ENCODE peak calls at places on chromosomes 16 and 17, in four cellular contexts. F is A549, D is breast epithelium, X is mesothelial cell of epicardium. I is an unnamed sample.

GRCh38 chr17:13393841-13394710 is 207.7 kb downstream of the HS3ST3A1 start:
- DNase-seq in F (no peak), X (no peak), D (no peak), I (no peak)

GRCh38 chr17:49013311-49014205 is 16.4 kb downstream of the IGF2BP1 start:
- DNase-seq in F (peak; percentile 54), X (no peak), D (no peak), I (no peak)

GRCh38 chr16:49788505-49788904 is 67.4 kb downstream of the ZNF423 start:
- DNase-seq in D (no peak), X (no peak), F (no peak), I (no peak)

GRCh38 chr16:67967956-67968439 is 439 bp downstream of the SLC12A4 start:
- DNase-seq in F (no peak), D (no peak), X (no peak), I (no peak)

GRCh38 chr17:74520790-74521480 is 10.3 kb downstream of the CD300LB start:
- DNase-seq in D (peak; percentile 46), F (no peak), X (no peak), I (peak; percentile 60)

GRCh38 chr16:85004587-85005205 is 6.6 kb downstream of the ZDHHC7 start:
- DNase-seq in D (no peak), F (peak; percentile 71), X (no peak), I (no peak)

GRCh38 chr16:54159490-54160080 is 127.0 kb downstream of the IRX3 start:
- DNase-seq in D (no peak), F (no peak), X (no peak), I (no peak)

GRCh38 chr16:56610017-56610608 is 1.7 kb downstream of the MT2A start:
- DNase-seq in F (peak; percentile 75), X (no peak), D (no peak), I (no peak)

GRCh38 chr17:65593870-65594584 is 32.6 kb upstream of the AXIN2 start:
- DNase-seq in D (no peak), F (no peak), X (no peak), I (no peak)

GRCh38 chr16:83117810-83118209 is 491.0 kb downstream of the CDH13 start:
- DNase-seq in D (no peak), F (no peak), X (no peak), I (no peak)

GRCh38 chr17:64357191-64357981 is 33.3 kb downstream of the PECAM1 start:
- DNase-seq in F (no peak), X (no peak), D (no peak), I (no peak)

GRCh38 chr17:80802626-80803450 is 188.8 kb upstream of the CHMP6 start:
- DNase-seq in F (no peak), D (peak; percentile 50), X (no peak), I (no peak)

GRCh38 chr17:55444471-55445441 is 23.1 kb upstream of the MMD start:
- DNase-seq in F (peak; percentile 50), X (no peak), D (no peak), I (no peak)

GRCh38 chr17:45852535-45853297 is 8.0 kb downstream of the SPPL2C start:
- DNase-seq in D (no peak), X (no peak), F (peak; percentile 70), I (no peak)

GRCh38 chr17:82648761-82649474 is 674 bp upstream of the WDR45B start:
- DNase-seq in X (peak; percentile 49), F (peak; percentile 38), D (no peak), I (peak; percentile 78)

GRCh38 chr17:28335959-28336871 is 654 bp downstream of the TNFAIP1 start:
- DNase-seq in D (peak; percentile 73), F (peak; percentile 85), X (peak; percentile 52), I (no peak)

GRCh38 chr16:90019543-90020259 is 445 bp upstream of the DBNDD1 start:
- DNase-seq in F (peak; percentile 47), X (peak; percentile 52), D (no peak), I (no peak)

GRCh38 chr17:74760404-74761105 is 12.1 kb downstream of the NHERF1 start:
- DNase-seq in X (no peak), D (no peak), F (no peak), I (no peak)

GRCh38 chr16:56932588-56933265 is 785 bp downstream of the HERPUD1 start:
- DNase-seq in F (peak; percentile 81), D (peak; percentile 79), X (no peak), I (peak; percentile 73)

GRCh38 chr16:28905800-28906372 is 19.2 kb downstream of the RABEP2 start:
- DNase-seq in F (no peak), D (no peak), X (no peak), I (no peak)

GRCh38 chr16:70269471-70269870 is 17.7 kb upstream of the EXOSC6 start:
- DNase-seq in X (no peak), F (no peak), D (no peak), I (no peak)

GRCh38 chr16:51813609-51814008 is 662.5 kb upstream of the SALL1 start:
- DNase-seq in F (no peak), X (no peak), D (no peak), I (no peak)

GRCh38 chr16:66942981-66943380 is 7.7 kb downstream of the CES2 start:
- DNase-seq in F (no peak), X (no peak), D (no peak), I (no peak)

GRCh38 chr16:59878999-59879398 is 1144.9 kb upstream of the GOT2 start:
- DNase-seq in X (no peak), D (no peak), F (peak; percentile 53), I (no peak)

GRCh38 chr16:31071861-31072260 is 2.2 kb downstream of the ZNF668 start:
- DNase-seq in F (no peak), D (no peak), X (no peak), I (no peak)

GRCh38 chr17:57782051-57782490 is 37.0 kb upstream of the CCDC182 start:
- DNase-seq in X (no peak), D (no peak), F (no peak), I (no peak)

GRCh38 chr17:3588104-3588503 is 21.1 kb downstream of the TRPV1 start:
- DNase-seq in F (no peak), X (no peak), D (no peak), I (no peak)

GRCh38 chr16:17173134-17173729 is 297.5 kb downstream of the XYLT1 start:
- DNase-seq in X (no peak), D (no peak), F (no peak), I (no peak)

GRCh38 chr17:83041305-83041704 is 38.1 kb upstream of the METRNL start:
- DNase-seq in D (no peak), F (peak; percentile 26), X (no peak), I (no peak)

GRCh38 chr16:88807626-88808453 is 3.9 kb downstream of the APRT start:
- DNase-seq in D (no peak), X (no peak), F (no peak), I (no peak)

GRCh38 chr17:47703191-47703591 is 9.2 kb downstream of the TBKBP1 start:
- DNase-seq in X (no peak), D (no peak), F (no peak), I (no peak)

GRCh38 chr16:4767872-4768548 is 1.0 kb upstream of the ZNF500 start:
- DNase-seq in D (no peak), F (peak; percentile 50), X (no peak), I (no peak)

GRCh38 chr17:67178555-67178954 is 66.4 kb downstream of the HELZ start:
- DNase-seq in F (no peak), X (no peak), D (no peak), I (no peak)

GRCh38 chr16:12798846-12799245 is 4.8 kb downstream of the CPPED1 start:
- DNase-seq in D (no peak), X (no peak), F (no peak), I (no peak)

GRCh38 chr17:30472238-30472890 is 4.8 kb upstream of the GOSR1 start:
- DNase-seq in F (no peak), D (no peak), X (no peak), I (no peak)

GRCh38 chr16:84329849-84330684 is 35.4 kb downstream of the WFDC1 start:
- DNase-seq in F (no peak), X (no peak), D (no peak), I (no peak)

GRCh38 chr17:16950488-16950887 is 21.4 kb downstream of the TNFRSF13B start:
- DNase-seq in D (no peak), X (no peak), F (no peak), I (no peak)

GRCh38 chr17:38719943-38720641 is 10.0 kb upstream of the CISD3 start:
- DNase-seq in X (no peak), D (no peak), F (no peak), I (no peak)

GRCh38 chr16:84928679-84929420 is 82.5 kb downstream of the ZDHHC7 start:
- DNase-seq in F (no peak), D (no peak), X (no peak), I (no peak)